ENCODE peak calls at places on chromosomes 6 and 20, in six cellular contexts. F is A549, K is mesenchymal stem cell, L is heart right ventricle, D is lung, C is colonic mucosa. J is an unnamed sample.
A peak's percentile ranks its signal among the peaks of the same experiment; 100 is the strongest.

GRCh38 chr6:169887529-169888140 is 136.2 kb downstream of the ERMARD start:
- DNase-seq in F (no peak), K (no peak), L (no peak), D (no peak), C (no peak), J (no peak)

GRCh38 chr6:79467716-79468115 is 69.5 kb downstream of the LCA5 start:
- DNase-seq in F (no peak), K (peak; percentile 26), L (no peak), D (no peak), C (no peak), J (no peak)

GRCh38 chr20:2984028-2984501 is 59.4 kb upstream of the GNRH2 start:
- DNase-seq in F (no peak), K (no peak), L (no peak), D (no peak), C (no peak), J (no peak)

GRCh38 chr6:149884215-149884614 is 13.7 kb downstream of the RAET1E start:
- DNase-seq in F (no peak), K (no peak), L (no peak), D (peak; percentile 63), C (no peak), J (no peak)

GRCh38 chr20:37345339-37346231 is at the start of gene SRC:
- DNase-seq in F (peak; percentile 83), K (peak; percentile 70), L (peak; percentile 86), D (peak; percentile 84), C (peak; percentile 91), J (peak; percentile 94)

GRCh38 chr6:125224236-125224861 is 70.8 kb downstream of the TPD52L1 start:
- DNase-seq in F (no peak), K (no peak), L (no peak), D (no peak), C (no peak), J (no peak)

GRCh38 chr20:24633026-24633425 is 163.6 kb downstream of the SYNDIG1 start:
- DNase-seq in F (no peak), K (no peak), L (no peak), D (no peak), C (no peak), J (peak; percentile 52)

GRCh38 chr6:21992178-21992967 is 304.5 kb downstream of the PRL start:
- DNase-seq in F (no peak), K (peak; percentile 75), L (no peak), D (no peak), C (no peak), J (no peak)

GRCh38 chr6:113858605-113859348 is 1.6 kb downstream of the MARCKS start:
- DNase-seq in F (peak; percentile 84), K (peak; percentile 85), L (peak; percentile 91), D (peak; percentile 80), C (peak; percentile 93), J (peak; percentile 87)

GRCh38 chr20:14401479-14402138 is 64.2 kb upstream of the FLRT3 start:
- DNase-seq in F (no peak), K (no peak), L (no peak), D (no peak), C (peak; percentile 19), J (no peak)

GRCh38 chr20:34977365-34978091 is 21.9 kb downstream of the MYH7B start:
- DNase-seq in F (no peak), K (no peak), L (peak; percentile 65), D (no peak), C (no peak), J (no peak)

GRCh38 chr6:134990262-134990661 is 40.4 kb upstream of the ALDH8A1 start:
- DNase-seq in F (no peak), K (no peak), L (no peak), D (no peak), C (no peak), J (no peak)

GRCh38 chr6:82365011-82365751 is 1.6 kb downstream of the TPBG start:
- DNase-seq in F (peak; percentile 53), K (peak; percentile 58), L (peak; percentile 12), D (no peak), C (peak; percentile 43), J (peak; percentile 44)
- H3K27ac ChIP-seq in F (peak overlapping the region; percentile 96), K (peak overlapping the region; percentile 31), L (peak overlapping the region; percentile 79), D (peak overlapping the region; percentile 26), C (peak overlapping the region; percentile 87), J (no peak overlapping the region)

GRCh38 chr6:32842021-32842650 is 1.7 kb downstream of the PSMB8 start:
- DNase-seq in F (no peak), K (no peak), L (no peak), D (no peak), C (no peak), J (no peak)
- H3K4me3 ChIP-seq in F (no peak overlapping the region), K (no peak overlapping the region), L (peak overlapping the region; percentile 76), D (no peak overlapping the region), C (no peak overlapping the region), J (no peak overlapping the region)

GRCh38 chr6:7315684-7316366 is 2.8 kb upstream of the SSR1 start:
- DNase-seq in F (no peak), K (no peak), L (no peak), D (no peak), C (no peak), J (no peak)

GRCh38 chr6:7314414-7314813 is 1.4 kb upstream of the SSR1 start:
- DNase-seq in F (no peak), K (no peak), L (no peak), D (no peak), C (no peak), J (no peak)

GRCh38 chr6:7312616-7313504 is at the start of gene SSR1:
- DNase-seq in F (peak; percentile 93), K (peak; percentile 98), L (peak; percentile 98), D (peak; percentile 97), C (peak; percentile 97), J (peak; percentile 99)

GRCh38 chr6:7311920-7312615 is 931 bp downstream of the SSR1 start:
- DNase-seq in F (peak; percentile 6), K (peak; percentile 20), L (no peak), D (no peak), C (no peak), J (no peak)

DNA sequence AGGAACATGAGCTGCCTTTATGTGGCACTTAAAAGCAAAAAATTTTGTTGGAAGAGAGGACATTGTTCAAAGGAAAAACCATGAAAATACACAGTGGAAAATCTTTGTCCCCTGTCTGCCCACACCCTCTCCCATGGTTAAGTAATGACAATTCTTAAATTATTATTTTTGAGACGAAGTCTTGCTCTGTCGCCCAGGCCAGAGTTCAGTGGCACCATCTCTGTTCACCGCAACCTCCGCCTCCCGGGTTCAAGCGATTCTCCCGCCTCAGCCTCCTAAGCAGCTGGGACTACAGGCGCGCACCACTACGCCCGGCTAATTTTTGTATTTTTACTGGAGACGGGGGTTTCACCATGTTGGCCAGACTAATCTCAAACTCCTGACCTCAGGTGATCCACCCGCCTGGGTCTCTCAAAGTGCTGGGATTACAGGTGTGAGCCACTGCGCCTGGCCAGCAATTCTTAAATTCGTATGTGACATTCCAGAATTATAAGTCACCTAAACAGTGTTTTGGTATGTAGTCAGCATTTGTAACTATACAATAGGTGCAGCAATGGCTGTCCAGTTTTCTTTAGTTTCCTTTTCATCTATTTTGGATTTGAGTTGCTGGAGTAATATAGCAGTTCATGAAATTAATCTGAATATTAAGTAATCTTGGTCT is 636 bp upstream of the SSR1 start:
- DNase-seq in F (no peak), K (no peak), L (no peak), D (no peak), C (peak; percentile 25), J (no peak)
- H3K4me1 ChIP-seq in F (peaks cover 17% of the 10 kb centered on the region), K (peaks cover 2% of the 10 kb centered on the region), L (peaks cover 19% of the 10 kb centered on the region), D (peaks cover 1% of the 10 kb centered on the region), C (peaks cover 6% of the 10 kb centered on the region), J (no peaks in the 10 kb centered on the region)

GRCh38 chr20:623704-624103 is 13.6 kb upstream of the TCF15 start:
- DNase-seq in F (no peak), K (no peak), L (no peak), D (no peak), C (no peak), J (no peak)

GRCh38 chr20:618980-619379 is 8.9 kb upstream of the TCF15 start:
- DNase-seq in F (no peak), K (no peak), L (no peak), D (no peak), C (no peak), J (no peak)

GRCh38 chr20:621115-621756 is 11.1 kb upstream of the TCF15 start:
- DNase-seq in F (no peak), K (no peak), L (no peak), D (no peak), C (no peak), J (no peak)

GRCh38 chr20:623041-623440 is 12.9 kb upstream of the TCF15 start:
- DNase-seq in F (no peak), K (no peak), L (no peak), D (no peak), C (no peak), J (no peak)

DNA sequence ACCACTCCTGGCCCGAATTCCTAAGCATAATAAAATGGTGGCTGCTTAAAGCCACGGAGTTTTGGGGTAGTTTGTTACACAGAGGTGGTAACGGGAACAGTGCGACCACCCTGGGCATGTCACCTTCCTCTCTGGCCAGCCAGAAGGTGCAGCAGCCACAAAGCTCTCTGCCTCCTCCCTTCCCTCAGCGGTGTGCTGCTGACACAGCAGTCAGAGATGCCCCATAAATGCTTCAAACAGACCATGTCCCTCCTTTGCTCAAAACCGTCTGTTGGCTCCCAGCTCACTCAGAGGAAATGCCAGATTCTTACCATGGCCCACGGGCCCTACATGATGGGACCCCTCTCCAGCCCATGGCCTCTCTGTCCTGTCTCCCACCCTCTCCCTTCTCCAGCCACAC is 12.1 kb upstream of the TCF15 start:
- DNase-seq in F (no peak), K (no peak), L (no peak), D (no peak), C (no peak), J (no peak)
- H3K27ac ChIP-seq in F (no peak overlapping the region), K (no peak overlapping the region), L (no peak overlapping the region), D (no peak overlapping the region), C (no peak overlapping the region), J (no peak overlapping the region)

GRCh38 chr6:24933266-24933665 is 2.5 kb downstream of the RIPOR2 start:
- DNase-seq in F (no peak), K (no peak), L (no peak), D (no peak), C (no peak), J (no peak)

GRCh38 chr6:24935323-24935722 is 437 bp downstream of the RIPOR2 start:
- DNase-seq in F (no peak), K (no peak), L (no peak), D (no peak), C (no peak), J (no peak)

GRCh38 chr6:24935753-24936152 is at the start of gene RIPOR2:
- DNase-seq in F (peak; percentile 3), K (no peak), L (peak; percentile 25), D (peak; percentile 46), C (no peak), J (peak; percentile 51)

GRCh38 chr6:24932832-24933231 is 2.9 kb downstream of the RIPOR2 start:
- DNase-seq in F (no peak), K (no peak), L (no peak), D (no peak), C (no peak), J (no peak)

GRCh38 chr6:24933868-24934401 is 1.8 kb downstream of the RIPOR2 start:
- DNase-seq in F (peak; percentile 35), K (no peak), L (no peak), D (no peak), C (peak; percentile 39), J (no peak)
- H3K4me3 ChIP-seq in F (no peak overlapping the region), K (no peak overlapping the region), L (no peak overlapping the region), D (no peak overlapping the region), C (no peak overlapping the region), J (no peak overlapping the region)

GRCh38 chr6:111592726-111593515 is 12.8 kb downstream of the TRAF3IP2 start:
- DNase-seq in F (no peak), K (no peak), L (no peak), D (no peak), C (no peak), J (no peak)
- H3K4me1 ChIP-seq in F (peaks cover 65% of the 10 kb centered on the region), K (peaks cover 15% of the 10 kb centered on the region), L (peaks cover 28% of the 10 kb centered on the region), D (peaks cover 15% of the 10 kb centered on the region), C (peaks cover 3% of the 10 kb centered on the region), J (peaks cover 17% of the 10 kb centered on the region)

J was measured in right cardiac atrium.